ENCODE peak calls at places on chromosomes 7 and 10, in five cellular contexts. L, A, O, V and P are unnamed samples.

GRCh38 chr7:135291809-135292253 is 58.2 kb downstream of the STRA8 start:
- DNase-seq in L (peak; percentile 18), V (peak; percentile 99), O (peak; percentile 86), A (no peak), P (no peak)

GRCh38 chr7:151448261-151449252 is 8.6 kb upstream of the CRYGN start:
- DNase-seq in O (peak; percentile 41), L (no peak), A (peak; percentile 13), V (peak; percentile 51), P (peak; percentile 70)

GRCh38 chr7:142478479-142479220 is 220.8 kb upstream of the PRSS58 start:
- DNase-seq in L (no peak), A (peak; percentile 48), O (peak; percentile 64), V (peak; percentile 65), P (no peak)

GRCh38 chr7:40717242-40717641 is 582.4 kb downstream of the SUGCT start:
- DNase-seq in O (peak; percentile 81), A (peak; percentile 81), L (peak; percentile 60), V (peak; percentile 96), P (no peak)

GRCh38 chr7:144391823-144392255 is 11.7 kb downstream of the NOBOX start:
- DNase-seq in O (peak; percentile 39), V (peak; percentile 58), L (peak; percentile 6), A (peak; percentile 54), P (no peak)

GRCh38 chr10:50552308-50552707 is 71.4 kb downstream of the SGMS1 start:
- DNase-seq in A (no peak), O (peak; percentile 96), V (no peak), L (peak; percentile 94), P (no peak)

GRCh38 chr7:117229350-117229749 is 93.5 kb downstream of the WNT2 start:
- DNase-seq in L (peak; percentile 85), V (no peak), A (no peak), O (peak; percentile 93), P (no peak)

GRCh38 chr10:6579904-6580278 is at the start of gene PRKCQ:
- DNase-seq in L (no peak), A (no peak), O (peak; percentile 12), V (peak; percentile 41), P (no peak)

GRCh38 chr10:22648547-22648961 is 65.8 kb downstream of the PIP4K2A start:
- DNase-seq in V (peak; percentile 16), O (peak; percentile 46), L (no peak), A (no peak), P (no peak)

GRCh38 chr10:48439581-48440041 is 133.1 kb downstream of the MAPK8 start:
- DNase-seq in V (no peak), A (no peak), L (no peak), O (peak; percentile 27), P (no peak)

GRCh38 chr7:31055501-31055900 is 3.4 kb downstream of the ADCYAP1R1 start:
- DNase-seq in L (no peak), V (no peak), O (no peak), A (no peak), P (no peak)

GRCh38 chr10:45181483-45181882 is 133.9 kb downstream of the OR13A1 start:
- DNase-seq in O (peak; percentile 24), L (no peak), A (no peak), V (no peak), P (no peak)

GRCh38 chr7:132996581-132997242 is 85.2 kb downstream of the CHCHD3 start:
- DNase-seq in O (peak; percentile 2), L (no peak), V (no peak), A (no peak), P (no peak)

GRCh38 chr10:36766921-36767320 is 358.5 kb upstream of the ANKRD30A start:
- DNase-seq in V (no peak), A (no peak), O (no peak), L (no peak), P (no peak)

GRCh38 chr10:69901022-69901421 is 99.3 kb downstream of the COL13A1 start:
- DNase-seq in L (no peak), A (no peak), V (no peak), O (no peak), P (no peak)

GRCh38 chr7:98423043-98423442 is 22.2 kb upstream of the BAIAP2L1 start:
- DNase-seq in A (peak; percentile 54), O (peak; percentile 30), L (no peak), V (peak; percentile 23), P (no peak)

GRCh38 chr7:104627516-104627915 is 299.1 kb downstream of the LHFPL3 start:
- DNase-seq in A (no peak), O (peak; percentile 9), L (no peak), V (peak; percentile 55), P (no peak)

GRCh38 chr10:99522078-99522479 is 10.7 kb upstream of the NKX2-3 start:
- DNase-seq in A (no peak), V (no peak), O (no peak), L (no peak), P (no peak)

GRCh38 chr10:131933016-131933694 is 32.3 kb downstream of the PPP2R2D start:
- DNase-seq in L (no peak), O (no peak), A (no peak), V (no peak), P (no peak)

GRCh38 chr7:90461216-90461615 is 8.2 kb upstream of the PTTG1IP2 start:
- DNase-seq in L (no peak), O (peak; percentile 18), A (no peak), V (peak; percentile 34), P (no peak)

GRCh38 chr10:118422241-118422640 is 80.1 kb upstream of the FAM204A start:
- DNase-seq in O (no peak), V (no peak), L (no peak), A (no peak), P (no peak)

GRCh38 chr10:118423800-118424479 is 81.8 kb upstream of the FAM204A start:
- DNase-seq in V (peak; percentile 95), A (peak; percentile 98), L (peak; percentile 62), O (peak; percentile 81), P (peak; percentile 16)
- TF ChIP-seq CTCF in V (peak; percentile 92), A (peak; percentile 89), L (peak; percentile 81), O (peak; percentile 78), P (no peak)

GRCh38 chr7:4959356-4959755 is 369 bp upstream of the MMD2 start:
- DNase-seq in L (no peak), V (no peak), O (no peak), A (no peak), P (no peak)

GRCh38 chr7:4959881-4960280 is 894 bp upstream of the MMD2 start:
- DNase-seq in V (no peak), L (no peak), A (no peak), O (no peak), P (no peak)

GRCh38 chr7:4960363-4960762 is 1.4 kb upstream of the MMD2 start:
- DNase-seq in O (no peak), L (no peak), A (no peak), V (no peak), P (no peak)

GRCh38 chr7:4957847-4958476 is 1.0 kb downstream of the MMD2 start:
- DNase-seq in V (no peak), A (no peak), L (no peak), O (no peak), P (no peak)

GRCh38 chr7:4958477-4959301 is at the start of gene MMD2:
- DNase-seq in O (no peak), L (no peak), A (no peak), V (no peak), P (no peak)
- TF ChIP-seq CTCF in O (no peak), L (no peak), A (no peak), V (no peak), P (no peak)

GRCh38 chr10:78259394-78259793 is 225.7 kb downstream of the RPS24 start:
- DNase-seq in L (no peak), A (no peak), O (no peak), V (no peak), P (no peak)

GRCh38 chr10:78255796-78256638 is 222.4 kb downstream of the RPS24 start:
- DNase-seq in V (peak; percentile 90), L (peak; percentile 94), O (peak; percentile 99), A (peak; percentile 82), P (no peak)

GRCh38 chr10:78260141-78260540 is 226.5 kb downstream of the RPS24 start:
- DNase-seq in V (no peak), L (no peak), A (no peak), O (peak; percentile 65), P (no peak)

GRCh38 chr10:78260675-78261074 is 227.0 kb downstream of the RPS24 start:
- DNase-seq in L (no peak), O (no peak), A (no peak), V (no peak), P (no peak)

DNA sequence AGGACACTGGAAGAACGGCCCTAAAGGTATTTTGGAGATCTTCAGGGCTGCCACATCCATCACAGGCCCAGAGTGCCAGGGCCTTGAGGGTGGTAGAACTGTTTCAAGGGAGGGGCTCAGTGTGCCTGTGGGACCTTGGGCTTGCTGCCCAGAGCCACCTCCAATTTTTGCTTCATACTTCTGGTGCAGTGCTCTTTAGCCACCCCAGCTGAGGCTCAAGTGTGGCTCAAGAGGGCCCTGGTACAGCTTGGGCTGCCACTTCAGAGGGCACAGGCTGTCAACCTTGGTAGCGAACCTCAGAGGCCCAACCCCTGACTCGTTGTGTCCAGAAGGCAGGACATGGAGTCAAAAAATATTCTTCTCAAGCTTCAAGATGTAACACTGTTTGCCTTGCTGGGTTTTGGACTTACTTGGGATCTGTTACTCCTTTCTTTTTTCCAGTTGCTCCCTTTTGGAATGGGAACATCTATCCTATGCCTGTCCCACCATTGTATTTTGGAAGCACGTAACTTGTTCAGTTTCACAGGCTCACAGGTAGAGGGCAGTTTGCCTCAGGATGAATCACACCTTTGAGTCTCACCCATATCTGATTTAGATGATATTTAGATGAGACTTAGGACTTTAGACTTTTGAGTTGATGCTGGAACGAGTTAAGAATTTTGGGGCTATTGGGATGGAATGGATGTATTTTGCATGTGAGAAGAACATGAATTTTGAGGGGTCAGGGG is 224.8 kb downstream of the RPS24 start:
- DNase-seq in L (no peak), A (no peak), V (peak; percentile 18), O (no peak), P (no peak)
- TF ChIP-seq CTCF in L (no peak), A (peak; percentile 21), V (peak; percentile 20), O (no peak), P (no peak)

DNA sequence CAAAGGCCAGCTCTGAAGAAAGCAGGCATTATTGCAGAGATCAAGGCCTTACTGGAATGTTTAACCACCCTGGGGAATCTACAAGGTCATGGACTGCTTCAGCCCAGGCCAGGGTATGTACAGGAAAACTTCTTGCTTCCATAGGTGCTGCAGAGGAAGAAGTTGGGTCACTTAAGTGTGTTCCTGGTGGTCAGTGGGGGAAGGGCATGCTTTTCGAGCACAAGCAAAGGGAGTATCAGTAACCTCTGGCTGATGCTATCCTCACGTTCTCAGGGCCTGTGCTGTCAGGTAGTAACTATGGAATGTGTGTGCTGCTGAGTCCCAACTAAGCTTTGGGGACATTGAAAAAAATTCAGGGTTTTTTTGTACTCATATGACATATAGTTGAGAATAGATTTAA is 234.0 kb upstream of the SP4 start:
- DNase-seq in L (no peak), A (no peak), O (no peak), V (no peak), P (no peak)
- TF ChIP-seq CTCF in L (no peak), A (no peak), O (no peak), V (no peak), P (no peak)

GRCh38 chr10:113052076-113052830 is 102.2 kb downstream of the TCF7L2 start:
- DNase-seq in A (no peak), L (no peak), V (no peak), O (no peak), P (no peak)
- TF ChIP-seq CTCF in A (peak; percentile 17), L (peak; percentile 26), V (no peak), O (peak; percentile 13), P (no peak)